ENCODE peak calls at places on chromosomes 7 and 10, in six cellular contexts. One of them, this sample, is unnamed.

GRCh38 chr7:19404912-19405329 is 259.7 kb upstream of the FERD3L start:
- DNase-seq in GM23338: peak; percentile 51
- DNase-seq in neural progenitor cell: peak; percentile 2
- DNase-seq in SK-N-SH: no peak
- DNase-seq in PC-3: peak; percentile 96
- DNase-seq in MM.1S: no peak
- DNase-seq in this sample: peak; percentile 96

GRCh38 chr7:43669286-43670081 is 59.8 kb downstream of the COA1 start:
- DNase-seq in GM23338: peak; percentile 98
- DNase-seq in neural progenitor cell: no peak
- DNase-seq in SK-N-SH: no peak
- DNase-seq in PC-3: no peak
- DNase-seq in MM.1S: no peak
- DNase-seq in this sample: peak; percentile 42

GRCh38 chr7:107708956-107709355 is 35.0 kb upstream of the CBLL1 start:
- DNase-seq in GM23338: no peak
- DNase-seq in neural progenitor cell: no peak
- DNase-seq in SK-N-SH: no peak
- DNase-seq in PC-3: peak; percentile 22
- DNase-seq in MM.1S: no peak
- DNase-seq in this sample: no peak

GRCh38 chr10:30178565-30178964 is 119.2 kb upstream of the JCAD start:
- DNase-seq in GM23338: no peak
- DNase-seq in neural progenitor cell: no peak
- DNase-seq in SK-N-SH: no peak
- DNase-seq in PC-3: peak; percentile 53
- DNase-seq in MM.1S: no peak
- DNase-seq in this sample: peak; percentile 79

GRCh38 chr7:26675143-26675887 is 189.1 kb downstream of the SKAP2 start:
- DNase-seq in GM23338: no peak
- DNase-seq in neural progenitor cell: no peak
- DNase-seq in SK-N-SH: no peak
- DNase-seq in PC-3: peak; percentile 90
- DNase-seq in MM.1S: no peak
- DNase-seq in this sample: peak; percentile 72

GRCh38 chr10:84214046-84214572 is 11.2 kb downstream of the LRIT2 start:
- DNase-seq in GM23338: no peak
- DNase-seq in neural progenitor cell: no peak
- DNase-seq in SK-N-SH: no peak
- DNase-seq in PC-3: no peak
- DNase-seq in MM.1S: no peak
- DNase-seq in this sample: no peak

GRCh38 chr10:59808896-59809643 is 55.8 kb upstream of the MRLN start:
- DNase-seq in GM23338: peak; percentile 78
- DNase-seq in neural progenitor cell: peak; percentile 72
- DNase-seq in SK-N-SH: peak; percentile 54
- DNase-seq in PC-3: peak; percentile 93
- DNase-seq in MM.1S: peak; percentile 73
- DNase-seq in this sample: peak; percentile 64

GRCh38 chr7:151550601-151551286 is 31.0 kb upstream of the RHEB start:
- DNase-seq in GM23338: no peak
- DNase-seq in neural progenitor cell: no peak
- DNase-seq in SK-N-SH: no peak
- DNase-seq in PC-3: peak; percentile 59
- DNase-seq in MM.1S: no peak
- DNase-seq in this sample: peak; percentile 49

GRCh38 chr10:113007821-113008220 is 57.8 kb downstream of the TCF7L2 start:
- DNase-seq in GM23338: no peak
- DNase-seq in neural progenitor cell: no peak
- DNase-seq in SK-N-SH: no peak
- DNase-seq in PC-3: no peak
- DNase-seq in MM.1S: no peak
- DNase-seq in this sample: peak; percentile 64

GRCh38 chr7:108417926-108418325 is 38.3 kb downstream of the NRCAM start:
- DNase-seq in GM23338: no peak
- DNase-seq in neural progenitor cell: no peak
- DNase-seq in SK-N-SH: no peak
- DNase-seq in PC-3: no peak
- DNase-seq in MM.1S: no peak
- DNase-seq in this sample: no peak

GRCh38 chr7:157618091-157618726 is 281.4 kb downstream of the DNAJB6 start:
- DNase-seq in GM23338: no peak
- DNase-seq in neural progenitor cell: no peak
- DNase-seq in SK-N-SH: no peak
- DNase-seq in PC-3: no peak
- DNase-seq in MM.1S: no peak
- DNase-seq in this sample: no peak

GRCh38 chr7:129426482-129426881 is 7.8 kb upstream of the STRIP2 start:
- DNase-seq in GM23338: no peak
- DNase-seq in neural progenitor cell: no peak
- DNase-seq in SK-N-SH: no peak
- DNase-seq in PC-3: no peak
- DNase-seq in MM.1S: no peak
- DNase-seq in this sample: no peak

GRCh38 chr7:54615-55014 is 137.8 kb upstream of the FAM20C start:
- DNase-seq in GM23338: no peak
- DNase-seq in neural progenitor cell: no peak
- DNase-seq in SK-N-SH: no peak
- DNase-seq in PC-3: no peak
- DNase-seq in MM.1S: no peak
- DNase-seq in this sample: no peak

GRCh38 chr10:70461397-70462348 is 16.9 kb upstream of the PALD1 start:
- DNase-seq in GM23338: peak; percentile 92
- DNase-seq in neural progenitor cell: peak; percentile 77
- DNase-seq in SK-N-SH: peak; percentile 85
- DNase-seq in PC-3: peak; percentile 89
- DNase-seq in MM.1S: peak; percentile 58
- DNase-seq in this sample: peak; percentile 74

GRCh38 chr7:52711951-52712350 is 323.5 kb upstream of the POM121L12 start:
- DNase-seq in GM23338: no peak
- DNase-seq in neural progenitor cell: no peak
- DNase-seq in SK-N-SH: no peak
- DNase-seq in PC-3: no peak
- DNase-seq in MM.1S: peak; percentile 85
- DNase-seq in this sample: no peak

GRCh38 chr7:74489997-74490396 is 36.3 kb downstream of the GTF2IRD1 start:
- DNase-seq in GM23338: no peak
- DNase-seq in neural progenitor cell: no peak
- DNase-seq in SK-N-SH: no peak
- DNase-seq in PC-3: no peak
- DNase-seq in MM.1S: no peak
- DNase-seq in this sample: no peak

GRCh38 chr10:71927669-71928592 is 36.3 kb upstream of the CHST3 start:
- DNase-seq in GM23338: no peak
- DNase-seq in neural progenitor cell: no peak
- DNase-seq in SK-N-SH: no peak
- DNase-seq in PC-3: no peak
- DNase-seq in MM.1S: no peak
- DNase-seq in this sample: peak; percentile 67

GRCh38 chr10:119504651-119505050 is 37.9 kb downstream of the RGS10 start:
- DNase-seq in GM23338: no peak
- DNase-seq in neural progenitor cell: no peak
- DNase-seq in SK-N-SH: no peak
- DNase-seq in PC-3: no peak
- DNase-seq in MM.1S: no peak
- DNase-seq in this sample: no peak

GRCh38 chr10:113520606-113521481 is 32.0 kb upstream of the HABP2 start:
- DNase-seq in GM23338: peak; percentile 85
- DNase-seq in neural progenitor cell: peak; percentile 77
- DNase-seq in SK-N-SH: peak; percentile 76
- DNase-seq in PC-3: peak; percentile 79
- DNase-seq in MM.1S: peak; percentile 43
- DNase-seq in this sample: peak; percentile 94

GRCh38 chr7:96178581-96178980 is 143.3 kb downstream of the SLC25A13 start:
- DNase-seq in GM23338: no peak
- DNase-seq in neural progenitor cell: peak; percentile 19
- DNase-seq in SK-N-SH: no peak
- DNase-seq in PC-3: peak; percentile 49
- DNase-seq in MM.1S: no peak
- DNase-seq in this sample: no peak

GRCh38 chr7:133561361-133561760 is 308.5 kb downstream of the EXOC4 start:
- DNase-seq in GM23338: peak; percentile 16
- DNase-seq in neural progenitor cell: no peak
- DNase-seq in SK-N-SH: no peak
- DNase-seq in PC-3: no peak
- DNase-seq in MM.1S: no peak
- DNase-seq in this sample: peak; percentile 33

GRCh38 chr10:63466168-63466935 is 575 bp upstream of the JMJD1C start:
- DNase-seq in GM23338: peak; percentile 63
- DNase-seq in neural progenitor cell: peak; percentile 79
- DNase-seq in SK-N-SH: peak; percentile 55
- DNase-seq in PC-3: peak; percentile 79
- DNase-seq in MM.1S: peak; percentile 60
- DNase-seq in this sample: peak; percentile 79

DNA sequence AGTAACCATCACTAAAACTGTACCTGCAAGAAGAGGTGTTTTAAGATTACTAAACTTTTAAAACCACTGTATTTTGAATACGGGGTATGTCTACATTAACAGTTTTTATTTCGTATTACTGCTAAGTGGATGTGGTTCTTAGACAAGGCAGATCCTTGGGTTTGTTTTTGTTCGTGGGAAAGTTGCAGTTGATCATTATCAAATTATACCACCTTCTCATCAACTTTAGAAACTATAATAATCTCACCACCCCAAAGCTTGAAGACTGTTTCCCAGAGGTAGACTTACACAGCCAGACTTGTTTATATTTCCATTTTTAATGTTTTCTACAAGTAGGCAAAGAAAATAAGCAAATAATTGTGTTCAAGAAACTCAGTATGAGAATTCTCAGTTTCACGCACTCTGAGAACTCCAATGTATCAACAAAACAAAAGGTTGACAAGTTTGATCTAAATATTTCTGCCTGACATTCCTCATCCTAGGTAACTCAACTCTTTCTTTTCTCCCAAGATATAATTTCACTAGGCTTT is 36.1 kb downstream of the IGF2BP3 start:
- DNase-seq in GM23338: no peak
- DNase-seq in neural progenitor cell: no peak
- DNase-seq in SK-N-SH: no peak
- DNase-seq in PC-3: no peak
- DNase-seq in MM.1S: no peak
- DNase-seq in this sample: no peak
- H3F3A ChIP-seq in GM23338: no peaks in the 10 kb centered on the region
- H3F3A ChIP-seq in neural progenitor cell: peaks cover 6% of the 10 kb centered on the region
- H3F3A ChIP-seq in SK-N-SH: peaks cover 19% of the 10 kb centered on the region
- H3F3A ChIP-seq in PC-3: no peaks in the 10 kb centered on the region
- H3F3A ChIP-seq in MM.1S: no peaks in the 10 kb centered on the region
- H3F3A ChIP-seq in this sample: peaks cover 26% of the 10 kb centered on the region

GRCh38 chr10:62182171-62182570 is 86.5 kb downstream of the RTKN2 start:
- DNase-seq in GM23338: no peak
- DNase-seq in neural progenitor cell: no peak
- DNase-seq in SK-N-SH: no peak
- DNase-seq in PC-3: no peak
- DNase-seq in MM.1S: no peak
- DNase-seq in this sample: no peak

GRCh38 chr10:62183857-62184805 is 84.5 kb downstream of the RTKN2 start:
- DNase-seq in GM23338: no peak
- DNase-seq in neural progenitor cell: no peak
- DNase-seq in SK-N-SH: no peak
- DNase-seq in PC-3: peak; percentile 85
- DNase-seq in MM.1S: no peak
- DNase-seq in this sample: no peak

GRCh38 chr10:62182595-62182994 is 86.0 kb downstream of the RTKN2 start:
- DNase-seq in GM23338: no peak
- DNase-seq in neural progenitor cell: no peak
- DNase-seq in SK-N-SH: no peak
- DNase-seq in PC-3: no peak
- DNase-seq in MM.1S: no peak
- DNase-seq in this sample: no peak

GRCh38 chr10:62185914-62186692 is 82.5 kb downstream of the RTKN2 start:
- DNase-seq in GM23338: no peak
- DNase-seq in neural progenitor cell: no peak
- DNase-seq in SK-N-SH: no peak
- DNase-seq in PC-3: no peak
- DNase-seq in MM.1S: no peak
- DNase-seq in this sample: no peak

DNA sequence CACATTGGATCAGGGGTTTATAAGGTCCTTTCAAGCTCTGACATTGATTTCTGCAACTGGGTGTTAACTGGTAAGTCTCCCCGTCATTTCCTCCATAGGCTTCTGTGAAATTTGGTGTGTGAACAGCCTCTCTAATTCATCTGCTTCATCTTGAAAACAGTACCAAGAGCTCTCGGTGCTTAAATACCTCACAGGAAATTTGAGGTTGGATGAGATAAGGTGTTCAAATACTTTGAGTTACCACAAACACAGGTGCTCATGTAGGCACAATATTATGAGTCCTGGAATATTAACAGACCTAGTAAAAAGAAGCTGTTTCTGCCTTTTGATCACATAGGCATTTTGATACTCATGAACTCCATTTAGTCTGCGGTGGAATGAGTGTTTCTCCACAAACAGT is 85.2 kb downstream of the RTKN2 start:
- DNase-seq in GM23338: no peak
- DNase-seq in neural progenitor cell: no peak
- DNase-seq in SK-N-SH: no peak
- DNase-seq in PC-3: peak; percentile 59
- DNase-seq in MM.1S: peak; percentile 94
- DNase-seq in this sample: no peak
- TF ChIP-seq EZH2phosphoT487 in GM23338: no peak
- TF ChIP-seq EZH2phosphoT487 in neural progenitor cell: no peak
- TF ChIP-seq EZH2phosphoT487 in SK-N-SH: no peak
- TF ChIP-seq EZH2phosphoT487 in PC-3: no peak
- TF ChIP-seq EZH2phosphoT487 in MM.1S: no peak
- TF ChIP-seq EZH2phosphoT487 in this sample: no peak

DNA sequence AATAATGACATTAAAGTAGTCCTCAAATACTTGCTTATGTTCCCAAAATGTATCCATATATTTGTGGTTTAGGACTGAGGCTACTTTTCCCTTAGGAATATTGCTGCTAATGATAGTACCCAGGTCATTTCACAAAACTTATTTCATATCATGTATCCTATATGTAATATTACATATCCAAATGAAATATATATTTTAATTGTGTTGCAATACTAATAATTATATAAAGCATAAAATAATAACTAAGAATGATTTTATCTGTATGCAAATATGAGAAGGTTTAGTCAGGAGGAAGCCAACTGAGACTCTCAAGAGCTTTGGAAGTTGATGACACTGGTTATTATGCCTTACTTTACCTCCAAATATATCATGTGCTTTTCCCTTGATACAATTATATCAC is 231.5 kb upstream of the KLF14 start:
- DNase-seq in GM23338: no peak
- DNase-seq in neural progenitor cell: no peak
- DNase-seq in SK-N-SH: no peak
- DNase-seq in PC-3: no peak
- DNase-seq in MM.1S: no peak
- DNase-seq in this sample: no peak
- H3F3A ChIP-seq in GM23338: no peaks in the 10 kb centered on the region
- H3F3A ChIP-seq in neural progenitor cell: no peaks in the 10 kb centered on the region
- H3F3A ChIP-seq in SK-N-SH: peaks cover 38% of the 10 kb centered on the region
- H3F3A ChIP-seq in PC-3: peaks cover 5% of the 10 kb centered on the region
- H3F3A ChIP-seq in MM.1S: peaks cover 20% of the 10 kb centered on the region
- H3F3A ChIP-seq in this sample: peaks cover 41% of the 10 kb centered on the region

DNA sequence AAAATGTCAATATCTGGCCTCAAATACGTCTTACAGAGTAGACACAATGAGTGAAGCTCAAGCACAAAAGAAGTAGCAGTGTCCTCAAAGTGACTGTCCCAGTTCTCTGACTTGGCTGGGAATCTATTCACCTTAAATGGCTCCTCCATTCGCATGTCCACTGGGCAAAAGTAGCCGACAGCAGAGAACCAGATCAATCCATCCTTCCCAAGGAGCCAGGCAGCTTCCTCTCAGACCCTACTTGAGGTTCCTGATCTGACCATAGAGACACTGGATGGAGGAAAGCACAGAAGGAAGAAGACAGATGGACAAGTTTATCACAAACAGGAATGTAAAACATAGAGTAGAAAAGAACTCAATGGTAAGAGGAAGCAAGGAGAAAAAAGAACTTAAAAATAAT is 53.5 kb downstream of the CDK6 start:
- DNase-seq in GM23338: peak; percentile 19
- DNase-seq in neural progenitor cell: no peak
- DNase-seq in SK-N-SH: no peak
- DNase-seq in PC-3: no peak
- DNase-seq in MM.1S: no peak
- DNase-seq in this sample: no peak
- TF ChIP-seq EZH2phosphoT487 in GM23338: no peak
- TF ChIP-seq EZH2phosphoT487 in neural progenitor cell: no peak
- TF ChIP-seq EZH2phosphoT487 in SK-N-SH: no peak
- TF ChIP-seq EZH2phosphoT487 in PC-3: no peak
- TF ChIP-seq EZH2phosphoT487 in MM.1S: no peak
- TF ChIP-seq EZH2phosphoT487 in this sample: no peak